ENCODE peak calls at places on chromosomes 12 and 14, in nine cellular contexts. Z, T, F, X, B, V, M, E and N are unnamed samples.
A peak's percentile ranks its signal among the peaks of the same experiment; 100 is the strongest.

GRCh38 chr12:119869720-119870119 is 7.4 kb downstream of the CIT start:
- DNase-seq in Z (no peak), B (peak; percentile 91), T (peak; percentile 93), M (peak; percentile 64), V (peak; percentile 90), F (no peak), E (peak; percentile 88), X (peak; percentile 41), N (no peak)

GRCh38 chr14:92960706-92961566 is 38.0 kb downstream of the CHGA start:
- DNase-seq in B (no peak), V (peak; percentile 76), X (no peak), Z (no peak), F (no peak), M (no peak), T (peak; percentile 44), E (peak; percentile 34), N (no peak)

GRCh38 chr12:124460771-124461170 is 106.6 kb downstream of the NCOR2 start:
- DNase-seq in F (no peak), Z (no peak), E (no peak), T (no peak), B (no peak), V (no peak), X (no peak), M (no peak), N (no peak)

GRCh38 chr12:109134186-109134917 is 18.0 kb downstream of the ACACB start:
- DNase-seq in M (no peak), X (peak; percentile 89), V (peak; percentile 83), E (peak; percentile 3), Z (no peak), T (peak; percentile 17), B (no peak), F (no peak), N (no peak)

GRCh38 chr12:95809000-95809680 is 18.6 kb upstream of the NTN4 start:
- DNase-seq in T (no peak), X (no peak), Z (no peak), F (no peak), V (no peak), E (no peak), B (no peak), M (no peak), N (no peak)

GRCh38 chr12:6996040-6996441 is 22.2 kb downstream of the LPCAT3 start:
- DNase-seq in Z (no peak), M (peak; percentile 7), X (no peak), F (no peak), V (peak; percentile 88), B (no peak), T (peak; percentile 71), E (no peak), N (no peak)

GRCh38 chr14:106694638-106695393 is 1168.4 kb downstream of the TMEM121 start:
- DNase-seq in T (no peak), V (no peak), F (no peak), E (peak; percentile 2), B (no peak), X (no peak), M (no peak), Z (peak; percentile 85), N (no peak)

GRCh38 chr14:72708708-72709475 is 185.0 kb downstream of the DPF3 start:
- DNase-seq in B (no peak), Z (no peak), M (no peak), X (no peak), F (no peak), V (no peak), T (no peak), E (peak; percentile 9), N (no peak)

GRCh38 chr12:120015313-120015712 is 26.3 kb downstream of the BICDL1 start:
- DNase-seq in Z (peak; percentile 59), E (no peak), V (no peak), F (no peak), B (no peak), T (no peak), X (no peak), M (no peak), N (no peak)

GRCh38 chr14:73591690-73592448 is at the start of gene ACOT4:
- DNase-seq in X (peak; percentile 87), T (peak; percentile 48), B (no peak), Z (peak; percentile 63), F (no peak), E (peak; percentile 14), M (no peak), V (peak; percentile 22), N (no peak)

GRCh38 chr12:11654338-11654737 is 4.9 kb downstream of the ETV6 start:
- DNase-seq in T (no peak), V (no peak), B (no peak), F (no peak), Z (no peak), E (no peak), X (no peak), M (no peak), N (no peak)

GRCh38 chr14:105999361-106000028 is 473.1 kb downstream of the TMEM121 start:
- DNase-seq in T (peak; percentile 45), V (no peak), Z (peak; percentile 85), M (no peak), F (no peak), B (no peak), X (no peak), E (no peak), N (no peak)

GRCh38 chr12:28975564-28976340 is 173.3 kb upstream of the FAR2 start:
- DNase-seq in Z (no peak), M (no peak), V (no peak), F (no peak), X (no peak), E (peak; percentile 58), T (peak; percentile 43), B (no peak), N (no peak)

GRCh38 chr12:69653703-69654102 is 43.0 kb upstream of the LRRC10 start:
- DNase-seq in V (no peak), X (no peak), Z (no peak), F (no peak), T (peak; percentile 52), M (peak; percentile 23), B (no peak), E (peak; percentile 23), N (no peak)

GRCh38 chr12:12673296-12673695 is 22.7 kb downstream of the GPR19 start:
- DNase-seq in V (no peak), B (no peak), X (no peak), E (no peak), T (no peak), F (no peak), M (no peak), Z (no peak), N (no peak)

GRCh38 chr12:115791331-115791730 is 486.2 kb downstream of the MED13L start:
- DNase-seq in Z (no peak), B (no peak), E (no peak), F (no peak), M (no peak), T (no peak), V (no peak), X (no peak), N (no peak)